ENCODE peak calls at places on chromosomes 12 and 14, in nine cellular contexts. W is stimulated activated CD4-positive, alpha-beta T cell treated with anti-CD3 and anti-CD28 coated beads, Interleukin-15, amount 100 ng/mL, for 1 hour; E is GM13976; G is stimulated activated effector memory CD8-positive, alpha-beta T cell treated with anti-CD3 and anti-CD28 coated beads, Interleukin-12 subunit alpha, Interleukin-12 subunit beta, amount 100 ng/mL, for 72 hours; I is DMS 273 treated with DMSO at 0.1 percent for 48 hours; H is activated CD8-positive, alpha-beta memory T cell treated with anti-CD3 and anti-CD28 coated beads for 48 hours; M is H4; B is GOT3; T is activated CD4-positive, alpha-beta T cell treated with anti-CD3 and anti-CD28 coated beads, Interleukin-2, amount 50 U/mL, for 1 hour. L is an unnamed sample.

GRCh38 chr14:54667764-54668163 is 100.8 kb downstream of the SAMD4A start:
- DNase-seq in I (no peak), G (no peak), M (no peak), B (no peak), W (no peak), T (no peak), H (no peak), E (no peak), L (no peak)

GRCh38 chr14:64625363-64626232 is 75.8 kb downstream of the PPP1R36 start:
- DNase-seq in E (no peak), M (no peak), T (no peak), G (no peak), H (no peak), B (no peak), W (no peak), I (no peak), L (no peak)

GRCh38 chr14:90439874-90440442 is 43.1 kb downstream of the CALM1 start:
- DNase-seq in M (no peak), T (no peak), E (no peak), B (no peak), I (peak; percentile 8), W (no peak), H (no peak), G (no peak), L (no peak)

GRCh38 chr14:35532783-35533356 is 1.1 kb upstream of the INSM2 start:
- DNase-seq in M (no peak), T (no peak), H (no peak), B (no peak), W (no peak), G (no peak), I (no peak), E (no peak), L (no peak)

GRCh38 chr12:80862606-80863005 is 75.1 kb downstream of the LIN7A start:
- DNase-seq in B (no peak), M (no peak), T (no peak), W (no peak), E (no peak), H (no peak), G (no peak), I (no peak), L (no peak)

GRCh38 chr12:9037431-9037830 is 48.1 kb downstream of the KLRG1 start:
- DNase-seq in W (no peak), I (no peak), T (no peak), G (no peak), M (no peak), B (no peak), E (no peak), H (no peak), L (no peak)

GRCh38 chr14:100193417-100194357 is 34.2 kb upstream of the DEGS2 start:
- DNase-seq in T (peak; percentile 4), W (no peak), E (peak; percentile 59), H (no peak), I (no peak), B (no peak), M (no peak), G (no peak), L (peak; percentile 19)

GRCh38 chr12:132422057-132423043 is 67.6 kb upstream of the FBRSL1 start:
- DNase-seq in W (no peak), G (no peak), H (no peak), T (no peak), I (no peak), E (no peak), M (no peak), B (no peak), L (no peak)

GRCh38 chr14:59275668-59276067 is 87.2 kb downstream of the DAAM1 start:
- DNase-seq in I (no peak), W (no peak), H (no peak), M (peak; percentile 76), G (no peak), E (peak; percentile 62), T (no peak), B (no peak), L (no peak)

GRCh38 chr12:45729233-45730115 is at the start of gene ARID2:
- DNase-seq in E (peak; percentile 70), I (peak; percentile 20), H (peak; percentile 47), G (peak; percentile 87), B (no peak), T (peak; percentile 57), M (peak; percentile 53), W (peak; percentile 56), L (peak; percentile 54)

GRCh38 chr14:94329857-94330256 is 6.7 kb upstream of the SERPINA6 start:
- DNase-seq in E (no peak), T (no peak), I (no peak), H (no peak), M (no peak), G (no peak), W (no peak), B (no peak), L (no peak)

GRCh38 chr12:112149596-112149995 is 24.2 kb downstream of the TRAFD1 start:
- DNase-seq in H (no peak), W (no peak), B (no peak), M (no peak), I (no peak), G (no peak), T (no peak), E (peak; percentile 13), L (no peak)

L was measured in germinal center.